ENCODE peak calls at places on chromosome 9, in four cellular contexts. R, J, V and B are unnamed samples.

GRCh38 chr9:121034529-121034928 is 15.5 kb downstream of the C5 start:
- DNase-seq in R (no peak), J (no peak), V (no peak), B (no peak)

GRCh38 chr9:132820545-132820944 is 57.5 kb downstream of the AK8 start:
- DNase-seq in R (no peak), J (no peak), V (no peak), B (no peak)

GRCh38 chr9:134407123-134407779 is 81.0 kb downstream of the RXRA start:
- DNase-seq in R (peak; percentile 80), J (peak; percentile 62), V (peak; percentile 68), B (peak; percentile 85)

GRCh38 chr9:133981958-133982681 is 10.0 kb downstream of the VAV2 start:
- DNase-seq in R (no peak), J (no peak), V (no peak), B (no peak)

GRCh38 chr9:126861707-126862460 is 1.4 kb downstream of the ZBTB34 start:
- DNase-seq in R (no peak), J (no peak), V (no peak), B (no peak)

GRCh38 chr9:82332018-82332773 is 343.6 kb downstream of the SPATA31D1 start:
- DNase-seq in R (no peak), J (peak; percentile 17), V (no peak), B (no peak)

GRCh38 chr9:34540826-34541225 is 18.0 kb upstream of the ENHO start:
- DNase-seq in R (no peak), J (no peak), V (no peak), B (peak; percentile 13)

GRCh38 chr9:135617538-135617900 is 21.8 kb downstream of the GLT6D1 start:
- DNase-seq in R (no peak), J (no peak), V (no peak), B (no peak)

GRCh38 chr9:98520221-98520920 is 188.4 kb downstream of the GABBR2 start:
- DNase-seq in R (no peak), J (no peak), V (no peak), B (no peak)

GRCh38 chr9:134477927-134478326 is 151.7 kb downstream of the RXRA start:
- DNase-seq in R (no peak), J (no peak), V (no peak), B (no peak)